ENCODE peak calls at places on chromosomes 16 and 17, in six cellular contexts. Z is endothelial cell of umbilical vein, V is A549, M is GM12878, P is HepG2, G is K562. U is an unnamed sample.
A peak's percentile ranks its signal among the peaks of the same experiment; 100 is the strongest.

GRCh38 chr17:3557768-3558583 is at the start of gene TRPV3:
- DNase-seq in G (peak; percentile 87), M (peak; percentile 66), Z (no peak), P (no peak), V (no peak), U (no peak)

GRCh38 chr17:46949291-46950174 is 26.6 kb downstream of the GOSR2 start:
- DNase-seq in P (no peak), Z (no peak), G (no peak), V (no peak), M (no peak), U (no peak)

GRCh38 chr16:70737377-70738082 is 51.7 kb upstream of the MTSS2 start:
- DNase-seq in P (no peak), Z (no peak), M (peak; percentile 81), V (no peak), G (no peak), U (peak; percentile 72)

GRCh38 chr17:57485916-57486315 is 229.6 kb downstream of the MSI2 start:
- DNase-seq in M (no peak), Z (no peak), V (no peak), P (no peak), G (no peak), U (no peak)

GRCh38 chr16:20166531-20167235 is 93.0 kb upstream of the GPR139 start:
- DNase-seq in Z (no peak), P (no peak), M (no peak), V (no peak), G (no peak), U (no peak)

GRCh38 chr17:61376931-61377838 is 22.5 kb upstream of the TBX2 start:
- DNase-seq in G (no peak), V (no peak), P (no peak), Z (no peak), M (no peak), U (no peak)

GRCh38 chr17:9549215-9549614 is 26.4 kb downstream of the STX8 start:
- DNase-seq in V (no peak), Z (no peak), M (no peak), P (no peak), G (no peak), U (no peak)

GRCh38 chr17:6350806-6351205 is 84.1 kb downstream of the AIPL1 start:
- DNase-seq in P (no peak), M (no peak), G (no peak), Z (no peak), V (no peak), U (no peak)

GRCh38 chr16:77618011-77618410 is 104.3 kb upstream of the NUDT7 start:
- DNase-seq in G (no peak), P (no peak), M (no peak), V (no peak), Z (peak; percentile 85), U (no peak)

GRCh38 chr17:75876938-75877751 is 1.2 kb downstream of the TRIM47 start:
- DNase-seq in V (peak; percentile 95), G (no peak), M (no peak), Z (peak; percentile 98), P (peak; percentile 74), U (no peak)

GRCh38 chr17:15502315-15503112 is 35.1 kb upstream of the CDRT4 start:
- DNase-seq in P (peak; percentile 28), Z (peak; percentile 58), M (no peak), G (peak; percentile 65), V (peak; percentile 71), U (peak; percentile 58)

GRCh38 chr16:1159973-1160772 is 7.3 kb downstream of the CACNA1H start:
- DNase-seq in Z (no peak), P (peak; percentile 83), V (no peak), G (peak; percentile 58), M (no peak), U (no peak)

GRCh38 chr17:48432820-48433775 is 3.1 kb upstream of the SKAP1 start:
- DNase-seq in P (no peak), M (no peak), G (no peak), Z (no peak), V (no peak), U (no peak)

GRCh38 chr17:80429356-80430275 is 14.6 kb downstream of the ENDOV start:
- DNase-seq in M (no peak), V (no peak), Z (no peak), G (no peak), P (no peak), U (no peak)

GRCh38 chr16:50323335-50324011 is 45.3 kb downstream of the BRD7 start:
- DNase-seq in G (no peak), V (peak; percentile 69), P (peak; percentile 50), Z (peak; percentile 46), M (no peak), U (peak; percentile 59)

GRCh38 chr17:17874478-17874877 is 37.7 kb upstream of the SREBF1 start:
- DNase-seq in G (no peak), M (no peak), V (peak; percentile 22), P (no peak), Z (no peak), U (no peak)

GRCh38 chr17:9343513-9343912 is 232.1 kb downstream of the STX8 start:
- DNase-seq in P (no peak), M (no peak), G (no peak), Z (no peak), V (no peak), U (no peak)

GRCh38 chr17:3535253-3535995 is 22.2 kb downstream of the TRPV3 start:
- DNase-seq in M (no peak), P (no peak), G (peak; percentile 38), Z (peak; percentile 27), V (peak; percentile 89), U (peak; percentile 40)

GRCh38 chr17:72004476-72005331 is 116.1 kb upstream of the SOX9 start:
- DNase-seq in G (no peak), V (no peak), M (peak; percentile 79), Z (no peak), P (no peak), U (no peak)

GRCh38 chr17:38461683-38462082 is 33.4 kb downstream of the ARHGAP23 start:
- DNase-seq in P (no peak), G (no peak), Z (no peak), M (no peak), V (no peak), U (no peak)

GRCh38 chr17:40316571-40317344 is 7.8 kb downstream of the RARA start:
- DNase-seq in V (peak; percentile 87), P (peak; percentile 80), G (no peak), Z (peak; percentile 54), M (no peak), U (peak; percentile 42)

GRCh38 chr17:151886-152859 is 14.8 kb downstream of the SCGB1C2 start:
- DNase-seq in P (no peak), V (peak; percentile 33), M (no peak), Z (peak; percentile 15), G (no peak), U (no peak)

GRCh38 chr17:21295036-21295952 is 10.8 kb downstream of the MAP2K3 start:
- DNase-seq in M (no peak), Z (peak; percentile 3), P (no peak), G (no peak), V (peak; percentile 55), U (peak; percentile 8)

GRCh38 chr17:7842950-7843535 is 9.0 kb downstream of the KDM6B start:
- DNase-seq in P (peak; percentile 53), G (no peak), V (peak; percentile 81), Z (peak; percentile 95), M (no peak), U (peak; percentile 86)

GRCh38 chr17:70251704-70252103 is 82.4 kb downstream of the KCNJ2 start:
- DNase-seq in Z (no peak), G (no peak), V (no peak), M (no peak), P (no peak), U (no peak)

GRCh38 chr17:20073056-20073979 is 64.2 kb downstream of the SPECC1 start:
- DNase-seq in P (no peak), M (no peak), V (no peak), G (no peak), Z (no peak), U (peak; percentile 97)

GRCh38 chr16:52546291-52546941 is 527 bp downstream of the TOX3 start:
- DNase-seq in Z (no peak), P (no peak), V (no peak), G (no peak), M (no peak), U (no peak)

GRCh38 chr17:34259151-34259550 is 4.1 kb downstream of the CCL2 start:
- DNase-seq in Z (peak; percentile 82), M (no peak), P (no peak), G (no peak), V (no peak), U (no peak)

GRCh38 chr17:45286286-45286685 is 24.4 kb upstream of the SPATA32 start:
- DNase-seq in M (no peak), P (no peak), Z (no peak), V (no peak), G (no peak), U (no peak)
- TF ChIP-seq MAX in M (no peak), P (no peak), Z (no peak), V (no peak), G (no peak), U (no peak)

DNA sequence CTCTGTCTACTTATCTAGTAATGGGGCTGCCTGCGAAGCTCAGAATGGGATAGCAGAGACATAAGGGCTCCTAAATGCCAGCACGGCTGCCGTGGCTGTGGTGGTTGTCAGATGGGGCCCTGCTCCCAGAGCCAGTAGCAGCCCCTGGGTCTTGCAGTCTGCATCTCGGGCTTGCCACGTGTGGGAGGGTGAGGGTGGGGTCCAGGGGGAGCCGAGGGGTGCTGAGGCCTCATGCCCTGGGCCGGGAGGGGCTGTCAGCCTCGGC is 88.8 kb upstream of the GSE1 start:
- DNase-seq in Z (no peak), P (peak; percentile 39), G (no peak), M (no peak), V (no peak), U (peak; percentile 74)
- TF ChIP-seq MYC in Z (no peak), P (no peak), G (no peak), M (no peak), V (no peak), U (no peak)

DNA sequence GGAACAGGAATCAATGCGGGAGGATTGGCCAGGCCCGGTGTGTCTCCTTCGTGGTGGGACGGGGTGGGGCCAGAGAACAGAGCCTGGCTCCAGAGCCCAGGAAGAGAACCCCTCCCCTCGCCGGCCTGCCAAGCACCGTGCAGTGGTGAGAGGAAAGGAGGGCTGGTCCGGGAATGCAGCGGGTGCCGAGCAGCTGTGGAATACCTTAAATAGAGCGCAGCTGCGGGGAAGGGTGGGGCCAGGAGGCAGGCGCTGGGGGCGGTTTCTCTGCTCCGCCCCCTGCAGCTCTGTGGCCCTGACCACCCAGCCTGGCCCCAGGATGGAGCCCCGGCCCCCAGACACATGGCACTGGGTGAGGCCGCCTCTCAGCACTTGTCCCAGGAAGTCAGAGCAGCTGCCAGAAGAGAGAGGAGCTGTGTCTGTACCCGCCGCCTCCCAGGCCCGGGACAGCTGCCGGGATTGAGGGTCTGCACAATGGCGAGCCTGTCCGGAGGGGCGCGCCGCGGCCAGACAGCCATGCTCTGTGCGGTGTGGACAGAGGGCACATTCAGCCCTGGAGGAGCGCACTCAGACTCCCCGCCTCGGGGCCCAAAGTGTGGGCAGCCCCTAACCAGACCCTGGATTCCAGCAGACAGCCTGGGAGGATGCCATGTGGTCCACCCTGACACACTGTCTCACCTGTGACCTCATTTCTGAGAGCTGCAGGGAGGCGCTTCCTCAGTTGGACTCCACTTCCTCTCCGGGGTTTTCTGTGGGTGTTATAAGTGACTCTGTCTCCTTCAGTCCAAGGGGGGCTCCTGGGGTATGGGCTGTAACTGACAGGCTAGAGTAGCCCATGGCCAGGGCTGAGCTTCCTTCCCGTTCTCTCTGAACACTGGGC is 268.8 kb downstream of the SEC14L1 start:
- DNase-seq in M (no peak), G (no peak), P (no peak), V (no peak), Z (no peak), U (peak; percentile 35)
- TF ChIP-seq MAX in M (no peak), G (no peak), P (no peak), V (no peak), Z (no peak), U (no peak)

GRCh38 chr16:64629622-64630021 is 492.2 kb downstream of the CDH11 start:
- DNase-seq in V (no peak), P (no peak), M (no peak), G (no peak), Z (no peak), U (no peak)
- TF ChIP-seq MYC in V (no peak), P (no peak), M (no peak), G (no peak), Z (no peak), U (no peak)

U was measured in NB4.